ENCODE peak calls at places on chromosomes 12 and 14, in seven cellular contexts. G is suprapubic skin; T is BJ; H is mesenchymal stem cell; B is adrenal gland; Y is Peyer's patch; E is effector memory CD4-positive, alpha-beta T cell. L is an unnamed sample.

GRCh38 chr14:96260341-96260821 is 4.4 kb downstream of the BDKRB1 start:
- DNase-seq in G (no peak), T (no peak), H (peak; percentile 86), B (no peak), Y (no peak), E (no peak), L (no peak)

GRCh38 chr14:69559581-69560011 is 15.1 kb downstream of the CCDC177 start:
- DNase-seq in G (no peak), T (no peak), H (no peak), B (no peak), Y (no peak), E (no peak), L (no peak)

GRCh38 chr12:92502417-92503028 is 200.3 kb upstream of the PLEKHG7 start:
- DNase-seq in G (no peak), T (no peak), H (no peak), B (peak; percentile 45), Y (peak; percentile 56), E (no peak), L (no peak)

GRCh38 chr14:61174395-61175386 is 106.4 kb downstream of the TMEM30B start:
- DNase-seq in G (no peak), T (no peak), H (peak; percentile 67), B (no peak), Y (no peak), E (no peak), L (no peak)

GRCh38 chr12:74120644-74121043 is 417.0 kb upstream of the ATXN7L3B start:
- DNase-seq in G (no peak), T (no peak), H (no peak), B (no peak), Y (no peak), E (no peak), L (no peak)

GRCh38 chr12:121996945-121997612 is 24.6 kb upstream of the BCL7A start:
- DNase-seq in G (no peak), T (no peak), H (no peak), B (no peak), Y (no peak), E (no peak), L (peak; percentile 10)

GRCh38 chr14:59869381-59870255 is 958 bp downstream of the RTN1 start:
- DNase-seq in G (no peak), T (no peak), H (no peak), B (no peak), Y (no peak), E (no peak), L (no peak)

GRCh38 chr12:53051058-53051880 is 1.4 kb downstream of the TNS2 start:
- DNase-seq in G (peak; percentile 92), T (no peak), H (peak; percentile 96), B (peak; percentile 89), Y (peak; percentile 75), E (no peak), L (peak; percentile 38)

GRCh38 chr12:59055204-59055839 is 135.0 kb upstream of the LRIG3 start:
- DNase-seq in G (no peak), T (peak; percentile 45), H (peak; percentile 83), B (no peak), Y (no peak), E (no peak), L (no peak)

GRCh38 chr14:36660736-36661505 is 739 bp upstream of the PAX9 start:
- DNase-seq in G (peak; percentile 61), T (no peak), H (no peak), B (no peak), Y (no peak), E (no peak), L (no peak)

GRCh38 chr12:103673891-103674375 is 86.9 kb downstream of the STAB2 start:
- DNase-seq in G (no peak), T (no peak), H (no peak), B (no peak), Y (peak; percentile 84), E (no peak), L (no peak)

GRCh38 chr12:8077207-8077606 is 4.9 kb upstream of the NECAP1 start:
- DNase-seq in G (no peak), T (no peak), H (peak; percentile 53), B (no peak), Y (no peak), E (no peak), L (peak; percentile 47)

GRCh38 chr12:131287015-131287937 is 333.6 kb downstream of the ADGRD1 start:
- DNase-seq in G (peak; percentile 35), T (no peak), H (no peak), B (peak; percentile 7), Y (peak; percentile 30), E (no peak), L (no peak)

GRCh38 chr14:104107611-104108569 is 22.4 kb downstream of the ASPG start:
- DNase-seq in G (peak; percentile 57), T (no peak), H (no peak), B (peak; percentile 8), Y (peak; percentile 57), E (no peak), L (no peak)

GRCh38 chr14:102481791-102482238 is 27.8 kb downstream of the ANKRD9 start:
- DNase-seq in G (no peak), T (no peak), H (no peak), B (no peak), Y (peak; percentile 71), E (no peak), L (no peak)

GRCh38 chr12:81224626-81225025 is 146.7 kb downstream of the ACSS3 start:
- DNase-seq in G (no peak), T (no peak), H (no peak), B (no peak), Y (no peak), E (no peak), L (no peak)

GRCh38 chr14:58898655-58899316 is 261.0 kb downstream of the DACT1 start:
- DNase-seq in G (no peak), T (peak; percentile 95), H (peak; percentile 93), B (peak; percentile 31), Y (no peak), E (no peak), L (peak; percentile 52)

GRCh38 chr14:73943083-73943482 is 6.8 kb downstream of the FAM161B start:
- DNase-seq in G (no peak), T (peak; percentile 43), H (peak; percentile 83), B (peak; percentile 82), Y (peak; percentile 47), E (no peak), L (peak; percentile 13)

GRCh38 chr14:47208434-47208833 is 467.0 kb downstream of the MDGA2 start:
- DNase-seq in G (no peak), T (no peak), H (no peak), B (no peak), Y (no peak), E (no peak), L (no peak)

GRCh38 chr12:15827136-15827535 is 37.9 kb upstream of the EPS8 start:
- DNase-seq in G (no peak), T (no peak), H (no peak), B (no peak), Y (no peak), E (no peak), L (no peak)

GRCh38 chr12:15829255-15829654 is 40.1 kb upstream of the EPS8 start:
- DNase-seq in G (no peak), T (no peak), H (no peak), B (no peak), Y (no peak), E (no peak), L (no peak)

GRCh38 chr12:15830538-15830937 is 41.4 kb upstream of the EPS8 start:
- DNase-seq in G (no peak), T (no peak), H (no peak), B (no peak), Y (no peak), E (no peak), L (peak; percentile 61)

GRCh38 chr12:15831315-15831993 is 42.3 kb upstream of the EPS8 start:
- DNase-seq in G (no peak), T (no peak), H (no peak), B (no peak), Y (no peak), E (no peak), L (no peak)

GRCh38 chr12:15829949-15830348 is 40.8 kb upstream of the EPS8 start:
- DNase-seq in G (no peak), T (no peak), H (peak; percentile 18), B (no peak), Y (no peak), E (no peak), L (peak; percentile 31)
- H3K4me3 ChIP-seq in G (no peak overlapping the region), T (no peak overlapping the region), H (peak overlapping the region; percentile 56), B (no peak overlapping the region), Y (no peak overlapping the region), E (no peak overlapping the region), L (no peak overlapping the region)

GRCh38 chr12:107251288-107251687 is 157.9 kb upstream of the CRY1 start:
- DNase-seq in G (no peak), T (no peak), H (no peak), B (no peak), Y (no peak), E (no peak), L (no peak)

GRCh38 chr12:107258780-107259179 is 165.4 kb upstream of the CRY1 start:
- DNase-seq in G (no peak), T (no peak), H (no peak), B (no peak), Y (no peak), E (no peak), L (no peak)

GRCh38 chr12:107253361-107253760 is 160.0 kb upstream of the CRY1 start:
- DNase-seq in G (no peak), T (no peak), H (no peak), B (no peak), Y (no peak), E (no peak), L (no peak)

GRCh38 chr12:107254258-107254856 is 161.0 kb upstream of the CRY1 start:
- DNase-seq in G (no peak), T (no peak), H (no peak), B (no peak), Y (no peak), E (no peak), L (no peak)
- H3K4me3 ChIP-seq in G (no peak overlapping the region), T (no peak overlapping the region), H (no peak overlapping the region), B (no peak overlapping the region), Y (no peak overlapping the region), E (no peak overlapping the region), L (no peak overlapping the region)

GRCh38 chr12:1443421-1444141 is 150.8 kb downstream of the FBXL14 start:
- DNase-seq in G (no peak), T (peak; percentile 45), H (no peak), B (no peak), Y (no peak), E (no peak), L (peak; percentile 88)

GRCh38 chr12:1444142-1444516 is 150.3 kb downstream of the FBXL14 start:
- DNase-seq in G (no peak), T (no peak), H (no peak), B (no peak), Y (no peak), E (no peak), L (no peak)

GRCh38 chr12:1448321-1448720 is 146.1 kb downstream of the FBXL14 start:
- DNase-seq in G (no peak), T (no peak), H (peak; percentile 49), B (no peak), Y (no peak), E (no peak), L (no peak)

DNA sequence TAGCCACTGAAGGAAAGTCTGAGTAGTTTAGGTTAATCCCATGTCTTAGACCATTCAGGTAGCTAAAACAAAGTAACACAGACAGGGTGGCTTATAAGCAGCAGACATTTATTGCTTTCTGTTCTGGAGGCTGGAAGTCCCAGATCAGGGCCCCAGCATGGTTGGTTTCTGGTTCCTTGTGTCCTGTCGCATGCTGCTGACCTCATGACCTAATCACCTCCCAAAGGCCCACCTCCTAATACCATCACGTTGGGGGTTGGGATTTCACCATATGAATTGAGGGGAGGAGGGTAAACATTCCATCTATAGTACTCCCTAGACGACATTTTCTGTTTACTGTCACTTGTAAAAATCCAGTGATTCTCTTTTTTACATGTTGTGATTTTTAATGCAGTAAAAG is 148.6 kb downstream of the FBXL14 start:
- DNase-seq in G (no peak), T (no peak), H (no peak), B (no peak), Y (no peak), E (no peak), L (no peak)
- H3K4me3 ChIP-seq in G (no peak overlapping the region), T (no peak overlapping the region), H (no peak overlapping the region), B (no peak overlapping the region), Y (no peak overlapping the region), E (no peak overlapping the region), L (no peak overlapping the region)

GRCh38 chr12:112422531-112422930 is 3.8 kb downstream of the PTPN11 start:
- DNase-seq in G (peak; percentile 75), T (no peak), H (peak; percentile 74), B (peak; percentile 25), Y (no peak), E (no peak), L (no peak)
- H3K4me3 ChIP-seq in G (no peak overlapping the region), T (no peak overlapping the region), H (peak overlapping the region; percentile 47), B (no peak overlapping the region), Y (no peak overlapping the region), E (no peak overlapping the region), L (no peak overlapping the region)

L was measured in MG63.